ENCODE peak calls at places on chromosome 7, in five cellular contexts. V is lower lobe of right lung; S is effector CD8-positive, alpha-beta T cell; G is dorsolateral prefrontal cortex; O is activated naive CD4-positive, alpha-beta T cell treated with Interleukin-2 at 50 U/mL for 16 hours. Q is an unnamed sample.

GRCh38 chr7:155533827-155534690 is 12.3 kb downstream of the CNPY1 start:
- DNase-seq in S (no peak), G (no peak), V (no peak), O (peak; percentile 11), Q (peak; percentile 47)

GRCh38 chr7:18515067-18515466 is 19.5 kb downstream of the HDAC9 start:
- DNase-seq in O (no peak), V (no peak), G (no peak), S (no peak), Q (no peak)

GRCh38 chr7:13989138-13989943 is at the start of gene ETV1:
- DNase-seq in G (peak; percentile 55), O (peak; percentile 3), V (peak; percentile 65), S (no peak), Q (no peak)

GRCh38 chr7:21426286-21426957 is 1.5 kb upstream of the SP4 start:
- DNase-seq in S (no peak), G (no peak), V (no peak), O (no peak), Q (no peak)

GRCh38 chr7:108045669-108046068 is 42.7 kb upstream of the LAMB1 start:
- DNase-seq in O (no peak), G (no peak), V (no peak), S (no peak), Q (no peak)

GRCh38 chr7:7909376-7909775 is 59.2 kb upstream of the GLCCI1 start:
- DNase-seq in G (no peak), S (no peak), V (no peak), O (no peak), Q (no peak)

GRCh38 chr7:76282344-76283253 is 19.9 kb upstream of the HSPB1 start:
- DNase-seq in S (peak; percentile 9), G (no peak), V (no peak), O (no peak), Q (no peak)

GRCh38 chr7:8213381-8213780 is 48.6 kb downstream of the ICA1 start:
- DNase-seq in S (no peak), V (no peak), G (no peak), O (no peak), Q (no peak)

GRCh38 chr7:29265208-29265923 is 70.8 kb downstream of the CHN2 start:
- DNase-seq in O (no peak), V (no peak), S (no peak), G (no peak), Q (no peak)

GRCh38 chr7:71718563-71718962 is 586.6 kb downstream of the GALNT17 start:
- DNase-seq in G (no peak), O (no peak), S (no peak), V (no peak), Q (no peak)

GRCh38 chr7:128303133-128303532 is 40.6 kb downstream of the RBM28 start:
- DNase-seq in V (no peak), O (no peak), G (no peak), S (no peak), Q (no peak)

GRCh38 chr7:18400281-18400680 is 95.3 kb upstream of the HDAC9 start:
- DNase-seq in V (no peak), G (no peak), O (no peak), S (no peak), Q (no peak)

GRCh38 chr7:70698219-70698832 is 433.6 kb upstream of the GALNT17 start:
- DNase-seq in S (no peak), V (no peak), G (no peak), O (no peak), Q (no peak)

GRCh38 chr7:50436133-50436802 is 13.9 kb downstream of the FIGNL1 start:
- DNase-seq in G (no peak), S (no peak), O (no peak), V (no peak), Q (no peak)

GRCh38 chr7:14115706-14116105 is 126.2 kb upstream of the ETV1 start:
- DNase-seq in G (no peak), S (no peak), V (no peak), O (no peak), Q (no peak)

GRCh38 chr7:74061840-74062539 is 21.6 kb upstream of the LIMK1 start:
- DNase-seq in S (no peak), G (peak; percentile 82), O (peak; percentile 79), V (peak; percentile 90), Q (no peak)

GRCh38 chr7:132083126-132084123 is 492.8 kb downstream of the PLXNA4 start:
- DNase-seq in S (no peak), G (no peak), O (no peak), V (no peak), Q (no peak)

GRCh38 chr7:102045681-102046372 is 228.4 kb downstream of the CUX1 start:
- DNase-seq in V (no peak), O (no peak), G (no peak), S (no peak), Q (no peak)

GRCh38 chr7:24108906-24109376 is 175.0 kb upstream of the NPY start:
- DNase-seq in G (no peak), O (no peak), V (no peak), S (no peak), Q (no peak)

GRCh38 chr7:91089382-91089963 is 174.8 kb upstream of the FZD1 start:
- DNase-seq in O (no peak), V (no peak), S (no peak), G (no peak), Q (no peak)

GRCh38 chr7:91228327-91228726 is 35.9 kb upstream of the FZD1 start:
- DNase-seq in G (no peak), O (no peak), V (no peak), S (no peak), Q (no peak)

GRCh38 chr7:87541648-87542047 is 59.0 kb downstream of the ABCB1 start:
- DNase-seq in V (no peak), S (no peak), O (no peak), G (no peak), Q (no peak)

GRCh38 chr7:27172388-27172774 is 1.7 kb downstream of the HOXA10 start:
- DNase-seq in V (no peak), S (no peak), O (peak; percentile 1), G (no peak), Q (peak; percentile 12)

GRCh38 chr7:95811846-95812445 is 39.6 kb downstream of the DYNC1I1 start:
- DNase-seq in G (no peak), V (no peak), S (no peak), O (no peak), Q (no peak)

GRCh38 chr7:158583143-158583542 is 4.5 kb downstream of the PTPRN2 start:
- DNase-seq in S (no peak), V (no peak), O (no peak), G (no peak), Q (no peak)

GRCh38 chr7:39054731-39055130 is 77.0 kb downstream of the POU6F2 start:
- DNase-seq in O (no peak), V (no peak), S (no peak), G (no peak), Q (no peak)

GRCh38 chr7:20798081-20798693 is 11.5 kb upstream of the SP8 start:
- DNase-seq in G (no peak), O (no peak), S (no peak), V (peak; percentile 69), Q (no peak)

GRCh38 chr7:25196132-25196896 is 32.0 kb downstream of the NPVF start:
- DNase-seq in S (no peak), G (no peak), O (no peak), V (no peak), Q (no peak)

GRCh38 chr7:70598976-70599375 is 533.0 kb upstream of the GALNT17 start:
- DNase-seq in V (no peak), S (no peak), G (no peak), O (no peak), Q (no peak)

GRCh38 chr7:68245688-68246087 is 1249.1 kb downstream of the TYW1 start:
- DNase-seq in G (no peak), O (no peak), V (no peak), S (no peak), Q (no peak)

GRCh38 chr7:130298079-130298478 is 5.1 kb downstream of the CPA4 start:
- DNase-seq in G (no peak), V (no peak), S (no peak), O (no peak), Q (no peak)

GRCh38 chr7:91288208-91288824 is 24.1 kb downstream of the FZD1 start:
- DNase-seq in G (no peak), V (no peak), S (no peak), O (no peak), Q (no peak)

GRCh38 chr7:5429857-5430611 is 6.4 kb upstream of the TNRC18 start:
- DNase-seq in G (no peak), O (no peak), S (no peak), V (peak; percentile 64), Q (peak; percentile 22)

GRCh38 chr7:71695189-71695588 is 563.2 kb downstream of the GALNT17 start:
- DNase-seq in V (no peak), G (no peak), O (no peak), S (no peak), Q (no peak)

GRCh38 chr7:131212114-131212513 is 115.6 kb upstream of the MKLN1 start:
- DNase-seq in S (no peak), G (no peak), V (no peak), O (no peak), Q (no peak)

GRCh38 chr7:134368851-134369533 is 52.3 kb upstream of the SLC35B4 start:
- DNase-seq in S (no peak), V (no peak), O (no peak), G (no peak), Q (no peak)

GRCh38 chr7:118657391-118658005 is 433.0 kb downstream of the ANKRD7 start:
- DNase-seq in O (no peak), G (no peak), V (no peak), S (no peak), Q (no peak)

GRCh38 chr7:27423290-27423689 is 180.7 kb downstream of the EVX1 start:
- DNase-seq in V (no peak), G (no peak), O (no peak), S (no peak), Q (no peak)

GRCh38 chr7:153886506-153887391 is 165.4 kb upstream of the DPP6 start:
- DNase-seq in O (no peak), G (peak; percentile 45), S (no peak), V (no peak), Q (no peak)

GRCh38 chr7:116863168-116863670 is 832 bp downstream of the CAPZA2 start:
- DNase-seq in S (no peak), V (peak; percentile 48), G (no peak), O (no peak), Q (no peak)

Q was measured in stimulated activated naive CD8-positive, alpha-beta T cell treated with anti-CD3 and anti-CD28 coated beads, Interleukin-15, amount 100 ng/mL, for 72 hours.